ENCODE peak calls at places on chromosome 14, in six cellular contexts. S is endothelial cell of umbilical vein; E is OCI-LY7; I is neuronal stem cell; B is CD8-positive, alpha-beta memory T cell; J is MM.1S. D is an unnamed sample. For H3K4me1, the result is how much of the 10 kb centered on the place peaks cover.

GRCh38 chr14:39005044-39005736 is 97.8 kb downstream of the SEC23A start:
- DNase-seq in E (no peak), J (no peak), S (no peak), I (no peak), B (no peak), D (no peak)

GRCh38 chr14:86935241-86935640 is 1057.7 kb downstream of the GALC start:
- DNase-seq in J (no peak), B (no peak), I (no peak), S (no peak), E (no peak), D (no peak)

GRCh38 chr14:22597771-22598098 is 365 bp upstream of the ABHD4 start:
- DNase-seq in I (no peak), S (no peak), E (no peak), B (no peak), J (no peak), D (no peak)

GRCh38 chr14:50342211-50343080 is 30.3 kb downstream of the DMAC2L start:
- DNase-seq in B (no peak), S (peak), J (no peak), I (no peak), E (no peak), D (no peak)

GRCh38 chr14:92906823-92907222 is 16.1 kb upstream of the CHGA start:
- DNase-seq in E (no peak), S (no peak), B (no peak), J (no peak), I (no peak), D (peak)

GRCh38 chr14:37081220-37081619 is 91.2 kb downstream of the SLC25A21 start:
- DNase-seq in S (no peak), I (no peak), B (no peak), E (no peak), J (no peak), D (no peak)

GRCh38 chr14:87896393-87897380 is 96.3 kb downstream of the GALC start:
- DNase-seq in E (peak), B (no peak), S (peak), I (peak), J (peak), D (no peak)

GRCh38 chr14:24095196-24096068 is 1.3 kb downstream of the PCK2 start:
- DNase-seq in J (no peak), E (peak), I (no peak), B (no peak), S (peak), D (peak)

GRCh38 chr14:104973215-104974145 is 4.7 kb downstream of the AHNAK2 start:
- DNase-seq in I (no peak), E (no peak), J (no peak), B (no peak), S (peak), D (peak)

GRCh38 chr14:104972301-104973211 is 5.6 kb downstream of the AHNAK2 start:
- DNase-seq in B (no peak), E (no peak), I (no peak), J (no peak), S (peak), D (peak)

GRCh38 chr14:104974665-104975390 is 3.3 kb downstream of the AHNAK2 start:
- DNase-seq in I (no peak), B (no peak), S (no peak), J (no peak), E (no peak), D (peak)

GRCh38 chr14:104975481-104976197 is 2.5 kb downstream of the AHNAK2 start:
- DNase-seq in E (peak), I (no peak), B (no peak), J (no peak), S (no peak), D (no peak)

DNA sequence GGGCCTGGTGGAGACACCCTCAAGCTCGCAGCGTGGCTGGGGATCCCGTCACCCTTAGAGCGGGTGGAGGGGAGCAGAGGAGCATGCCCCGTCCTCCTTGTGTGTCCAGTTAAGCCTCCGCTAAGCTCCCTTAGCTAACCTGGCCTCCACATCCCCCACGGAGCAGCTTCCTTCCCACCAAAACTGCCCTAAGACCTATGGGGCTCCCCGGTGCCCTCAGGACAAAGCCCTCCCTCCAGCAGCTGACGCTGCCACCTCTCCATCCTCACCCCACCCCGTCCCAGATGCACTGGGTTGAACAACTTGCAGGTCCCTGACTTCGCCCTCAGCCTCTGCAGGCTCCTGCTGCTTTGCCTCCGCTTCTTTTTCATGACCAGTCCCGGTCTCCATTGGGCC is 4.0 kb downstream of the AHNAK2 start:
- DNase-seq in I (no peak), B (no peak), S (no peak), E (no peak), J (no peak), D (no peak)
- H3K27ac ChIP-seq in I (no peak), B (no peak), S (peak), E (no peak), J (no peak), D (peak)

DNA sequence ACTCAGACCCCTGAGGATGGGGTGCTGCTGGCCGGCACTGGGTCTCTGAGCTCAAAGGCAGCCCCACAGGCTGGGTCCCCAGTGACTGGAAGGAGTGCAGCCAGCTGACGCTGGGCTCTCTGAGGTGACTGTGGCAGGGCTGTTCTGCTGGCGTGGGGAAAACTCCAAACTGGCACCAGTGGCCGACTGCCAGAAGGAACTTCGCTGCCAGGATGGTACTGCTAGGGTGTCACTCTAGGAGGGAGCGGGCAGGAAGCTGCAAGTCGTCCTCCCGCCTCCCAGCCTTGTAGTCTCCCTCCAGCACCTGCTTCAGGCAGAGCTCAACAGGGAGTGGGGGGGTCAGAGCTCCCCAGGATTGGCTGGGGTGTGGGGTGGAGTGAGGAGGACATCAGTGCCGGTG is 41.3 kb downstream of the CDC42BPB start:
- DNase-seq in I (no peak), S (no peak), E (no peak), B (no peak), J (no peak), D (peak)
- H3K4me1 ChIP-seq in I (under half), S (under half), E (under half), B (under half), J (under half), D (under half)

GRCh38 chr14:64943556-64943955 is 1.0 kb upstream of the GPX2 start:
- DNase-seq in J (no peak), S (no peak), E (no peak), I (no peak), B (no peak), D (no peak)
- H3K27ac ChIP-seq in J (no peak), S (no peak), E (no peak), I (no peak), B (no peak), D (no peak)

GRCh38 chr14:101362529-101363260 is 198.6 kb upstream of the DIO3 start:
- DNase-seq in E (no peak), B (no peak), I (no peak), S (no peak), J (no peak), D (peak)
- H3K4me1 ChIP-seq in E (half or more), B (under half), I (under half), S (under half), J (under half), D (under half)

GRCh38 chr14:84071061-84071460 is 1458.9 kb upstream of the FLRT2 start:
- DNase-seq in S (no peak), B (no peak), J (no peak), E (no peak), I (no peak), D (no peak)
- H3K27ac ChIP-seq in S (no peak), B (no peak), J (no peak), E (no peak), I (no peak), D (no peak)

GRCh38 chr14:64920465-64920864 is 6.2 kb downstream of the CHURC1 start:
- DNase-seq in S (no peak), E (no peak), J (no peak), B (no peak), I (no peak), D (no peak)

GRCh38 chr14:64919618-64920017 is 5.4 kb downstream of the CHURC1 start:
- DNase-seq in E (no peak), B (no peak), J (no peak), I (no peak), S (no peak), D (no peak)

GRCh38 chr14:64915797-64916196 is 1.5 kb downstream of the CHURC1 start:
- DNase-seq in I (no peak), J (no peak), E (peak), B (no peak), S (no peak), D (no peak)

GRCh38 chr14:64918216-64918615 is 4.0 kb downstream of the CHURC1 start:
- DNase-seq in B (no peak), S (no peak), E (no peak), J (no peak), I (no peak), D (no peak)

DNA sequence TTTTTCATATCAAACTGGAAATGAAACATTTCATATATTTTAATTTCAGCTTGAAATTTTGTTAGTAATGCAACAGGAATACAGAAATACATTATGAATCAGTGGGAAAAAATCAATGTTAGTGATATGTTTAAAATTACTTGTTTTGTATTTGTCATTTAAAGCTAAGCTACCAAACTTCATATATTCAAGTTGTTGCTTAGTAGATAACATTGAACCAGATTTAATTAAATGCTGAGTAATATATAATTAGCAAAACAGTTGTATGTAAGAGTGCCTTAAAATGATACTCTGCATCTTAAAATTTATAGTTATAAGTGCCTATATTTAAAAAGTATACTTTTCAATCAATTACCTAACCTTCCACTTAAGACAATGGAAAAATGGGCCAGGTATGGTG is 5.0 kb downstream of the CHURC1 start:
- DNase-seq in J (no peak), B (no peak), E (no peak), I (no peak), S (no peak), D (no peak)
- H3K4me1 ChIP-seq in J (under half), B (half or more), E (under half), I (under half), S (under half), D (under half)

DNA sequence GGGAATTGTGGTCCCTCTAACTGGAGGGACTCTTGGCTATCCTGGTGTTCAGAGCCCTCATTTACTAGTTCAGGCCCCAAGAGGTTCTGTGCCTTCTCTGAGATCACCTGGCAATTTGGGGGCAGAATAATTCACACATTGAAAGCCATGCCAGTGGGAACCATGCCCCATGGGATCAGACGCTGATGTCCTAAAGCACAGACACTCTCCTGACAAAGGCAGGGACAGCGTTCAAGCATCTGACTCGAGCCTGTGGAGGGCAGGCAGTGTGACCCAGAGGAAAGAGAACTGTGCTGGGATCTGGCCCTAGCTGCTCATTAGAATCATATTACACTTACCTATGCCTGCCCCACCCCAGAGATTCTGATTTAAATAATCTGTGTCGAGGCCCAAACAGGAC is 2.4 kb upstream of the ASB2 start:
- DNase-seq in I (no peak), E (no peak), S (no peak), J (no peak), B (no peak), D (no peak)
- H3K27ac ChIP-seq in I (no peak), E (peak), S (no peak), J (peak), B (no peak), D (peak)

GRCh38 chr14:90575781-90576180 is 179.0 kb downstream of the CALM1 start:
- DNase-seq in J (no peak), E (no peak), B (no peak), S (no peak), I (no peak), D (peak)
- H3K4me1 ChIP-seq in J (under half), E (under half), B (under half), S (under half), I (under half), D (under half)

DNA sequence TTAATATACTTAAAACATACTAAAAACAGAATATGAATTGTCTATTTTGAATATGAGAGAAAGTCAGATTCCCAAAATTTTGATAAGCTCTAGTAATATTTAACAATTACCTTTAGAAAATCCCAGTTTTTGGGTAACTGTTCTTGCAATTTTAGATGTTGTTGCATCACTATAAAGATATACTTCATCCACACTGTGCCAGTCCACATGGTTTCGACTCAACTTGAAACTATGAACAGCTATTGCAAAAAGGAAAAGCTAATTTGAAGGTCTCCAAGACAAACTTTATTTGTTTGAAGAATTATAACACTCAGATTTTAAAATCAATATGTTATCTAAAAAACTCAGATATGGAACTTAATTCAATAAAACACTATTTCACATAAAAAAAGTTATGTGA is 59.9 kb downstream of the DDHD1 start:
- DNase-seq in J (no peak), I (no peak), S (no peak), E (no peak), B (no peak), D (no peak)
- H3K27ac ChIP-seq in J (no peak), I (no peak), S (no peak), E (no peak), B (no peak), D (no peak)

GRCh38 chr14:61973981-61974380 is 211.8 kb downstream of the SNAPC1 start:
- DNase-seq in B (no peak), I (no peak), S (no peak), J (no peak), E (no peak), D (no peak)
- H3K4me1 ChIP-seq in B (under half), I (under half), S (under half), J (under half), E (under half), D (under half)